ENCODE peak calls at places on chromosomes 4 and X, in nine cellular contexts. X, W, T, C, E, M, Y, I and Q are unnamed samples. For H3K4me1 and H3K27me3, the result is how much of the 10 kb centered on the place peaks cover.

GRCh38 chr4:7815562-7815961 is 124.1 kb downstream of the AFAP1 start:
- DNase-seq in X (no peak), W (no peak), T (no peak), C (peak), E (peak), M (no peak), Y (no peak), I (no peak), Q (no peak)

GRCh38 chrX:72169008-72169728 is 12.4 kb upstream of the PIN4 start:
- DNase-seq in X (no peak), W (no peak), T (no peak), C (peak), E (no peak), M (no peak), Y (no peak), I (no peak), Q (no peak)

GRCh38 chrX:13235930-13236329 is 83.9 kb downstream of the ATXN3L start:
- DNase-seq in X (no peak), W (no peak), T (no peak), C (no peak), E (no peak), M (no peak), Y (no peak), I (no peak), Q (no peak)

GRCh38 chr4:107519057-107519456 is 201.0 kb downstream of the PAPSS1 start:
- DNase-seq in X (peak), W (no peak), T (no peak), C (peak), E (peak), M (no peak), Y (peak), I (no peak), Q (peak)

GRCh38 chrX:67700607-67701006 is 156.8 kb downstream of the AR start:
- DNase-seq in X (no peak), W (no peak), T (no peak), C (no peak), E (no peak), M (no peak), Y (no peak), I (no peak), Q (no peak)

GRCh38 chrX:12249997-12250396 is 111.7 kb downstream of the FRMPD4 start:
- DNase-seq in X (no peak), W (no peak), T (no peak), C (peak), E (peak), M (no peak), Y (no peak), I (no peak), Q (no peak)

GRCh38 chrX:139889760-139890159 is 43.1 kb downstream of the ATP11C start:
- DNase-seq in X (no peak), W (no peak), T (no peak), C (peak), E (peak), M (no peak), Y (no peak), I (no peak), Q (no peak)

GRCh38 chr4:16264798-16265197 is 38.5 kb upstream of the TAPT1 start:
- DNase-seq in X (no peak), W (no peak), T (no peak), C (peak), E (peak), M (no peak), Y (peak), I (no peak), Q (peak)

GRCh38 chrX:12946406-12946805 is 28.5 kb upstream of the TMSB4X start:
- DNase-seq in X (no peak), W (no peak), T (no peak), C (no peak), E (no peak), M (no peak), Y (no peak), I (no peak), Q (no peak)

GRCh38 chrX:22365460-22365859 is 92.7 kb downstream of the CBLL2 start:
- DNase-seq in X (no peak), W (no peak), T (no peak), C (peak), E (peak), M (no peak), Y (no peak), I (no peak), Q (no peak)

GRCh38 chrX:101462892-101463291 is 22.4 kb upstream of the ARMCX4 start:
- DNase-seq in X (peak), W (no peak), T (no peak), C (peak), E (peak), M (no peak), Y (no peak), I (no peak), Q (no peak)

GRCh38 chrX:66675541-66675940 is 36.7 kb upstream of the EDA2R start:
- DNase-seq in X (no peak), W (no peak), T (no peak), C (no peak), E (no peak), M (no peak), Y (no peak), I (no peak), Q (no peak)

GRCh38 chr4:101065346-101065745 is 282.0 kb downstream of the PPP3CA start:
- DNase-seq in X (no peak), W (no peak), T (no peak), C (no peak), E (no peak), M (no peak), Y (no peak), I (no peak), Q (no peak)

GRCh38 chrX:19729761-19730160 is 157.6 kb downstream of the SH3KBP1 start:
- DNase-seq in X (no peak), W (no peak), T (no peak), C (no peak), E (no peak), M (no peak), Y (no peak), I (no peak), Q (no peak)

GRCh38 chr4:95377511-95377910 is 171.3 kb downstream of the UNC5C start:
- DNase-seq in X (no peak), W (no peak), T (no peak), C (no peak), E (no peak), M (no peak), Y (no peak), I (no peak), Q (no peak)

GRCh38 chrX:114028907-114029662 is 554.8 kb upstream of the HTR2C start:
- DNase-seq in X (no peak), W (no peak), T (no peak), C (no peak), E (no peak), M (no peak), Y (no peak), I (no peak), Q (no peak)

GRCh38 chr4:22515145-22515887 is 550 bp downstream of the ADGRA3 start:
- DNase-seq in X (peak), W (peak), T (peak), C (peak), E (peak), M (peak), Y (peak), I (peak), Q (peak)

GRCh38 chr4:6196871-6197270 is 3.5 kb downstream of the JAKMIP1 start:
- DNase-seq in X (no peak), W (no peak), T (no peak), C (no peak), E (no peak), M (no peak), Y (no peak), I (no peak), Q (no peak)

GRCh38 chr4:9999956-10000551 is 21.2 kb downstream of the SLC2A9 start:
- DNase-seq in X (no peak), W (no peak), T (no peak), C (peak), E (peak), M (no peak), Y (no peak), I (no peak), Q (no peak)

GRCh38 chr4:173056271-173056670 is 112.3 kb upstream of the GALNT7 start:
- DNase-seq in X (no peak), W (no peak), T (no peak), C (no peak), E (no peak), M (no peak), Y (no peak), I (no peak), Q (no peak)

GRCh38 chr4:87011340-87012034 is 76.7 kb downstream of the AFF1 start:
- DNase-seq in X (no peak), W (no peak), T (no peak), C (peak), E (peak), M (no peak), Y (peak), I (no peak), Q (no peak)

GRCh38 chr4:157226601-157227000 is 6.1 kb downstream of the GRIA2 start:
- DNase-seq in X (no peak), W (no peak), T (no peak), C (no peak), E (no peak), M (no peak), Y (no peak), I (no peak), Q (no peak)

GRCh38 chr4:11623726-11624037 is 195.0 kb upstream of the HS3ST1 start:
- DNase-seq in X (no peak), W (no peak), T (no peak), C (no peak), E (peak), M (no peak), Y (peak), I (no peak), Q (peak)

GRCh38 chr4:13452927-13453579 is 31.1 kb downstream of the RAB28 start:
- DNase-seq in X (no peak), W (no peak), T (no peak), C (no peak), E (no peak), M (no peak), Y (no peak), I (no peak), Q (no peak)

GRCh38 chr4:1870328-1870577 is 940 bp upstream of the NSD2 start:
- DNase-seq in X (peak), W (peak), T (peak), C (peak), E (peak), M (peak), Y (peak), I (peak), Q (peak)

GRCh38 chr4:100165809-100166208 is 24.5 kb downstream of the DDIT4L start:
- DNase-seq in X (no peak), W (no peak), T (no peak), C (peak), E (peak), M (no peak), Y (no peak), I (no peak), Q (no peak)

GRCh38 chr4:150381671-150382427 is 200.1 kb upstream of the MAB21L2 start:
- DNase-seq in X (no peak), W (no peak), T (no peak), C (peak), E (peak), M (no peak), Y (no peak), I (no peak), Q (no peak)

GRCh38 chr4:133464311-133464710 is 315.2 kb downstream of the PCDH10 start:
- DNase-seq in X (no peak), W (no peak), T (no peak), C (peak), E (no peak), M (no peak), Y (no peak), I (no peak), Q (no peak)

GRCh38 chrX:148947399-148948025 is 447.1 kb downstream of the AFF2 start:
- DNase-seq in X (no peak), W (no peak), T (no peak), C (no peak), E (no peak), M (no peak), Y (no peak), I (no peak), Q (no peak)

GRCh38 chr4:14434483-14434882 is 567.8 kb upstream of the CPEB2 start:
- DNase-seq in X (no peak), W (no peak), T (no peak), C (no peak), E (no peak), M (no peak), Y (no peak), I (no peak), Q (no peak)

GRCh38 chr4:61277785-61278184 is 77.7 kb downstream of the ADGRL3 start:
- DNase-seq in X (no peak), W (no peak), T (no peak), C (peak), E (no peak), M (no peak), Y (no peak), I (no peak), Q (no peak)

GRCh38 chr4:31461425-31461824 is 741.3 kb downstream of the PCDH7 start:
- DNase-seq in X (no peak), W (no peak), T (no peak), C (peak), E (no peak), M (no peak), Y (no peak), I (no peak), Q (no peak)

GRCh38 chrX:77793950-77794349 is 7.9 kb upstream of the ATRX start:
- DNase-seq in X (no peak), W (no peak), T (no peak), C (no peak), E (no peak), M (no peak), Y (no peak), I (no peak), Q (no peak)
- H3K4me3 ChIP-seq in X (no peak), W (no peak), T (no peak), C (no peak), E (no peak), M (no peak), Y (no peak), I (no peak), Q (no peak)

DNA sequence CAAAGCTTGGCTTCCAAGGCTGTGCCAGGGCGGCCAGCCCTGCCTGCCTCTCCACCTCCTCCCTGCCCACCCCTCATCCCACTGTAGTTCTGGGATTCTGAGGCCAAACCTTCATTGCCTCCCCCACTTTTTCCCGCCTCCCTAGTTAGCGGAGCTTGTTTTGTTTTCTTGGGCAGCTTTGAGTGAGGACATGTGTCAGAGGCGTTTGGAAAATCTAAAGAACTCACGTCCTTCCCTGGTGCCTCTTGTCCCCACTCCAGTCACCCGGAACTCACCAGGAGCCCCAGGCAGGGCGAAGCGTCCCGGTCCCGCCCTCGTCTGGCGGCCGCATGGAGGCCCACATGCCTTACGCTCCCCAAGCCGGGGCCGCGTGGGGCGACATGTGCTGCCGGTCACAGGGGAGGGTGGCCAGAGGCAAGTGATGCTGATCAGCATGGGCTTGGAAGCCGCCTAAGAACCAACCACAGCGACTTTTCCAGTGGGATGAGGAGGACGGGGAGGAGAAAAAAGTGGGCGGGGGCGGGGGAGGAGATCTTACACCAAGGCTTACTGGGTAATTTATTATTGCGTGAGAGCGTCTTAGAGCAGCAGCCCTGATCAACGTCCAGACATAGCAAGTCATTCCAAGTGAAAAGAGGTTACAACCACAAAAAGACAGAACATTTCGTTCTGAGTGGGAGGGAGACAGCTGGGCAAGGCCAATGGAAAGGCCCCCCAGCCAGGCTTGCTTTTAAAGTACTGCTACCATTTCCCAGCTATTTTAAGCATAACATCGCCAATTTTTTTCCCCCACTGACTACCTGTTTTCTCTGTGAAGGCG is 48.5 kb downstream of the PRPS1 start:
- DNase-seq in X (peak), W (peak), T (peak), C (peak), E (peak), M (peak), Y (peak), I (peak), Q (peak)
- H3K4me1 ChIP-seq in X (under half), W (under half), T (under half), C (under half), E (under half), M (under half), Y (under half), I (under half), Q (under half)

DNA sequence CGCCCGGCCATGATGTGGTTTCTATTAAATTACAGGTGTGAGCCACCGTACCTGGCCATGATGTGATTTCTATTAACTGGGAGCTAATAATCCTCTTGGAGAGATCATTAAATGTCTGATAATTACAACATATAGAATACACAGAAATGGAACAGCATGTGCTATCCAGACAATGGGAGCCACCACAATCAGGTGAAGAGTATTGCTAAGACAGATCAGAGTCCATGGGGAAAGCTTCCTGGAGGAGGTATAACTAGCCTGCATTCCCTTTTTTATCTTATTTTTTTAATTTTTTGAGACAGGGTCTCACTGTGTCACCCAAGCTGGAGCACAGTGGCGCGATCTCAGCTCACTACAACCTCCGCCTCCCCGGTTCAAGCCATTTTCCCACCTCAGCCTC is 146.8 kb downstream of the CHRNA9 start:
- DNase-seq in X (no peak), W (no peak), T (no peak), C (no peak), E (no peak), M (no peak), Y (no peak), I (no peak), Q (no peak)
- H3K27me3 ChIP-seq in X (under half), W (under half), T (under half), C (under half), E (under half), M (under half), Y (under half), I (under half), Q (under half)

DNA sequence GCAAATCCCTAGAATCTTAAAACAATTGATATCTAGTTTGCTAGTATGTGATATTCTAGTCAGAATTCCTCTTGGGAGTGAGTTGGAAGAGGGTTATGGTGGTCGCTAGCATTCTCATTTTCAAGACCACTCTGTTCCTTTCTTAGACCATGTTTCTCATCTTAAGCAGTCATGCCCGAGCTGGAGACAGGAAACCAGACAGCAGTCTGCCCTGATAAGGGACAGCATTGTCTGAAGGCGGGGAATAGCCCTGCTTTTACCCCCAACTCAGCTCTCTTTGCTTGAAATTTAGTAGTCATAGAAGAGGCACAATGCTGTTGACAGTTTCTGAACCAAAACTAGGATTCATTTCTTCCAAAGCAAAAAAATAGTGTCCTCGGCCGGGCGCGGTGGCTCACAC is 5.2 kb downstream of the KLF3 start:
- DNase-seq in X (no peak), W (no peak), T (no peak), C (peak), E (no peak), M (no peak), Y (no peak), I (no peak), Q (no peak)
- H3K4me3 ChIP-seq in X (no peak), W (peak), T (peak), C (no peak), E (no peak), M (no peak), Y (no peak), I (no peak), Q (no peak)

GRCh38 chr4:78565971-78566372 is 14.4 kb downstream of the ANXA3 start:
- DNase-seq in X (no peak), W (no peak), T (no peak), C (peak), E (peak), M (no peak), Y (peak), I (no peak), Q (peak)
- H3K4me1 ChIP-seq in X (under half), W (under half), T (under half), C (under half), E (under half), M (under half), Y (half or more), I (under half), Q (half or more)

GRCh38 chrX:155751131-155751530 is 130.0 kb upstream of the VAMP7 start:
- DNase-seq in X (no peak), W (no peak), T (no peak), C (no peak), E (no peak), M (no peak), Y (no peak), I (no peak), Q (no peak)
- H3K27me3 ChIP-seq in X (under half), W (under half), T (under half), C (under half), E (under half), M (under half), Y (under half), I (under half), Q (under half)